ENCODE peak calls at places on chromosomes 4 and X, in eight cellular contexts. R, S, I, P, B, E, U and Q are unnamed samples.

GRCh38 chr4:137812258-137812657 is 280.0 kb upstream of the PCDH18 start:
- DNase-seq in R (no peak), S (no peak), I (no peak), P (no peak), B (no peak), E (no peak), U (no peak), Q (no peak)

GRCh38 chr4:174340714-174341113 is 57.0 kb downstream of the CEP44 start:
- DNase-seq in R (peak; percentile 37), S (no peak), I (no peak), P (peak; percentile 27), B (no peak), E (no peak), U (peak; percentile 40), Q (no peak)

GRCh38 chr4:177163532-177163931 is 146.1 kb upstream of the NEIL3 start:
- DNase-seq in R (no peak), S (no peak), I (no peak), P (no peak), B (no peak), E (no peak), U (no peak), Q (no peak)

GRCh38 chrX:68685722-68686683 is 38.5 kb downstream of the STARD8 start:
- DNase-seq in R (peak; percentile 25), S (no peak), I (no peak), P (peak; percentile 64), B (no peak), E (no peak), U (peak; percentile 50), Q (no peak)

GRCh38 chrX:142593470-142593869 is 388.4 kb upstream of the MAGEC2 start:
- DNase-seq in R (no peak), S (no peak), I (no peak), P (no peak), B (no peak), E (no peak), U (no peak), Q (no peak)

GRCh38 chr4:3699678-3700077 is 66.5 kb upstream of the ADRA2C start:
- DNase-seq in R (no peak), S (no peak), I (no peak), P (no peak), B (no peak), E (no peak), U (no peak), Q (no peak)

GRCh38 chrX:154719132-154719675 is 31.7 kb downstream of the GAB3 start:
- DNase-seq in R (no peak), S (no peak), I (peak; percentile 8), P (no peak), B (no peak), E (no peak), U (no peak), Q (no peak)

GRCh38 chr4:110085131-110085530 is 113.3 kb downstream of the ELOVL6 start:
- DNase-seq in R (no peak), S (no peak), I (no peak), P (no peak), B (no peak), E (peak; percentile 93), U (no peak), Q (peak; percentile 71)

GRCh38 chrX:135295944-135296305 is 13.4 kb upstream of the ETDC start:
- DNase-seq in R (no peak), S (no peak), I (no peak), P (no peak), B (no peak), E (no peak), U (no peak), Q (no peak)

GRCh38 chr4:92334716-92335350 is 31.1 kb downstream of the GRID2 start:
- DNase-seq in R (no peak), S (no peak), I (no peak), P (no peak), B (no peak), E (no peak), U (no peak), Q (no peak)

GRCh38 chrX:124232523-124233201 is 99.8 kb upstream of the TEX13D start:
- DNase-seq in R (no peak), S (no peak), I (peak; percentile 26), P (no peak), B (no peak), E (no peak), U (no peak), Q (no peak)

GRCh38 chrX:2817036-2817435 is 11.7 kb upstream of the GYG2 start:
- DNase-seq in R (no peak), S (no peak), I (no peak), P (no peak), B (no peak), E (no peak), U (no peak), Q (no peak)

GRCh38 chr4:1239141-1239948 is 9.6 kb downstream of the CTBP1 start:
- DNase-seq in R (no peak), S (no peak), I (no peak), P (no peak), B (no peak), E (no peak), U (no peak), Q (no peak)

GRCh38 chr4:1337376-1337831 is 9.6 kb upstream of the UVSSA start:
- DNase-seq in R (peak; percentile 27), S (no peak), I (peak; percentile 42), P (no peak), B (no peak), E (peak; percentile 32), U (no peak), Q (peak; percentile 71)

GRCh38 chr4:2042207-2042946 is 16.8 kb upstream of the NAT8L start:
- DNase-seq in R (peak; percentile 37), S (peak; percentile 34), I (peak; percentile 28), P (peak; percentile 74), B (peak; percentile 54), E (peak; percentile 18), U (no peak), Q (peak; percentile 43)

GRCh38 chr4:163816494-163816893 is 322.0 kb downstream of the TMA16 start:
- DNase-seq in R (no peak), S (no peak), I (no peak), P (no peak), B (no peak), E (no peak), U (no peak), Q (no peak)

GRCh38 chr4:169968999-169969398 is 57.2 kb downstream of the MFAP3L start:
- DNase-seq in R (peak; percentile 87), S (no peak), I (no peak), P (peak; percentile 85), B (no peak), E (no peak), U (peak; percentile 57), Q (no peak)

GRCh38 chr4:7872264-7872771 is 67.3 kb downstream of the AFAP1 start:
- DNase-seq in R (peak; percentile 80), S (no peak), I (no peak), P (peak; percentile 80), B (no peak), E (no peak), U (peak; percentile 82), Q (no peak)

GRCh38 chrX:63686878-63687714 is 97.9 kb downstream of the ARHGEF9 start:
- DNase-seq in R (peak; percentile 76), S (no peak), I (no peak), P (peak; percentile 55), B (no peak), E (no peak), U (peak; percentile 30), Q (peak; percentile 17)

GRCh38 chr4:47577779-47578553 is 92.9 kb downstream of the ATP10D start:
- DNase-seq in R (no peak), S (no peak), I (no peak), P (peak; percentile 7), B (no peak), E (no peak), U (no peak), Q (no peak)

GRCh38 chr4:99679204-99679603 is 21.6 kb upstream of the C4orf54 start:
- DNase-seq in R (no peak), S (no peak), I (no peak), P (no peak), B (no peak), E (no peak), U (no peak), Q (peak; percentile 12)

GRCh38 chr4:25862411-25863346 is at the start of gene SEL1L3:
- DNase-seq in R (peak; percentile 29), S (peak; percentile 41), I (peak; percentile 61), P (peak; percentile 72), B (no peak), E (peak; percentile 61), U (peak; percentile 2), Q (peak; percentile 75)

GRCh38 chr4:8756816-8757215 is 114.8 kb downstream of the HMX1 start:
- DNase-seq in R (no peak), S (no peak), I (no peak), P (no peak), B (no peak), E (no peak), U (no peak), Q (no peak)

GRCh38 chr4:144699565-144699964 is 53.6 kb downstream of the HHIP start:
- DNase-seq in R (no peak), S (no peak), I (no peak), P (no peak), B (no peak), E (no peak), U (no peak), Q (no peak)

GRCh38 chr4:97942137-97942536 is 201.1 kb downstream of the STPG2 start:
- DNase-seq in R (no peak), S (no peak), I (no peak), P (no peak), B (no peak), E (no peak), U (no peak), Q (no peak)

GRCh38 chr4:119570401-119570800 is 58.2 kb downstream of the PDE5A start:
- DNase-seq in R (peak; percentile 19), S (no peak), I (no peak), P (peak; percentile 25), B (no peak), E (no peak), U (no peak), Q (no peak)

GRCh38 chr4:123127218-123127617 is 204.8 kb upstream of the NUDT6 start:
- DNase-seq in R (peak; percentile 35), S (no peak), I (no peak), P (peak; percentile 19), B (no peak), E (no peak), U (no peak), Q (no peak)